ENCODE peak calls at places on chromosomes 3 and 15, in four cellular contexts. I, O, X and B are unnamed samples.

GRCh38 chr15:58189148-58189811 is 51.1 kb downstream of the AQP9 start:
- DNase-seq in I (no peak), O (no peak), X (no peak), B (no peak)

GRCh38 chr3:143367171-143367570 is 247.6 kb downstream of the CHST2 start:
- DNase-seq in I (no peak), O (no peak), X (peak; percentile 32), B (no peak)

GRCh38 chr15:89368566-89369223 is 34.1 kb upstream of the POLG start:
- DNase-seq in I (no peak), O (no peak), X (no peak), B (no peak)

GRCh38 chr15:57376695-57377477 is 581 bp downstream of the CGNL1 start:
- DNase-seq in I (no peak), O (peak; percentile 58), X (no peak), B (no peak)

GRCh38 chr15:43390723-43391122 is 19.8 kb downstream of the TUBGCP4 start:
- DNase-seq in I (no peak), O (no peak), X (peak; percentile 69), B (no peak)

GRCh38 chr15:57319919-57320542 is 56.3 kb upstream of the CGNL1 start:
- DNase-seq in I (no peak), O (no peak), X (no peak), B (no peak)

GRCh38 chr3:155743616-155744015 is 1.3 kb downstream of the PLCH1 start:
- DNase-seq in I (no peak), O (no peak), X (no peak), B (no peak)

GRCh38 chr3:80750637-80751036 is 982.8 kb upstream of the ROBO1 start:
- DNase-seq in I (no peak), O (no peak), X (no peak), B (no peak)

GRCh38 chr3:44506961-44507360 is 29.5 kb upstream of the ZNF445 start:
- DNase-seq in I (no peak), O (no peak), X (no peak), B (no peak)

GRCh38 chr3:150230037-150230436 is 178.1 kb upstream of the TSC22D2 start:
- DNase-seq in I (no peak), O (no peak), X (no peak), B (no peak)

GRCh38 chr15:76905855-76906254 is 715 bp upstream of the SCAPER start:
- DNase-seq in I (no peak), O (no peak), X (peak; percentile 7), B (no peak)

GRCh38 chr3:73086071-73086494 is 24.6 kb downstream of the EBLN2 start:
- DNase-seq in I (no peak), O (no peak), X (peak; percentile 47), B (peak; percentile 22)

GRCh38 chr15:55739641-55740040 is 3.3 kb downstream of the PRTG start:
- DNase-seq in I (no peak), O (no peak), X (no peak), B (no peak)

GRCh38 chr15:60704129-60704528 is 225.2 kb upstream of the ICE2 start:
- DNase-seq in I (no peak), O (no peak), X (no peak), B (no peak)

GRCh38 chr3:123046262-123046873 is 18.8 kb upstream of the SEMA5B start:
- DNase-seq in I (peak; percentile 19), O (no peak), X (no peak), B (no peak)

GRCh38 chr3:185070491-185071335 is 82.1 kb downstream of the C3orf70 start:
- DNase-seq in I (no peak), O (no peak), X (peak; percentile 12), B (no peak)

GRCh38 chr3:71640549-71640948 is 57.0 kb upstream of the FOXP1 start:
- DNase-seq in I (no peak), O (no peak), X (no peak), B (no peak)

GRCh38 chr15:100712226-100712625 is 109.8 kb downstream of the ASB7 start:
- DNase-seq in I (no peak), O (peak; percentile 75), X (peak; percentile 82), B (no peak)

GRCh38 chr15:79310612-79310984 is 314 bp upstream of the TMED3 start:
- DNase-seq in I (no peak), O (no peak), X (peak; percentile 14), B (no peak)

GRCh38 chr3:12620305-12620704 is 43.6 kb downstream of the RAF1 start:
- DNase-seq in I (no peak), O (no peak), X (no peak), B (no peak)

GRCh38 chr3:129593595-129594339 is 12.7 kb downstream of the PLXND1 start:
- DNase-seq in I (no peak), O (no peak), X (no peak), B (no peak)

GRCh38 chr3:129592362-129593150 is 13.9 kb downstream of the PLXND1 start:
- DNase-seq in I (no peak), O (peak; percentile 90), X (peak; percentile 58), B (no peak)

GRCh38 chr3:129591932-129592331 is 14.5 kb downstream of the PLXND1 start:
- DNase-seq in I (no peak), O (no peak), X (no peak), B (no peak)

GRCh38 chr3:129594907-129595390 is 11.5 kb downstream of the PLXND1 start:
- DNase-seq in I (no peak), O (no peak), X (no peak), B (no peak)

GRCh38 chr3:129593230-129593594 is 13.3 kb downstream of the PLXND1 start:
- DNase-seq in I (no peak), O (no peak), X (no peak), B (no peak)
- TF ChIP-seq CTCF in I (no peak), O (no peak), X (no peak), B (peak; percentile 4)

DNA sequence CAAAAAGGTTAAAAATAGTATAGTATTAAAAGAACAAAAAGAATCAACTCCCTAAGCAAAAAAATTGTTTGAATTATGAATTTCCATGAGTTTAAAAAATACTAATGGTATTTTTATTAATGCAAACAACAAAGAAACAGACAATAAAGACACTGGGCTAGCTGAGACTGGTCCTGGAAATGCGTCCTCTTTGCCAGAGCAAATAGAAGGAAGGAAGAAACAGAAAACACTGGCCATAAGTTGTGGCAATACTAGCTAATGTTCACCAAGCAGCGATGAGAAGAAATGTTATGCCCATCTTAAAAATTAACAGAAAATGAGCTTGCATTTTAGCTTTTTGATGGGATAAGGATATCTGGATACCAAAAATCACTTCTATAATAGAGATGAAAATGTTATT is 88.6 kb downstream of the TBL1XR1 start:
- DNase-seq in I (no peak), O (no peak), X (no peak), B (no peak)
- H3K4me3 ChIP-seq in I (no peak overlapping the region), O (no peak overlapping the region), X (no peak overlapping the region), B (no peak overlapping the region)

DNA sequence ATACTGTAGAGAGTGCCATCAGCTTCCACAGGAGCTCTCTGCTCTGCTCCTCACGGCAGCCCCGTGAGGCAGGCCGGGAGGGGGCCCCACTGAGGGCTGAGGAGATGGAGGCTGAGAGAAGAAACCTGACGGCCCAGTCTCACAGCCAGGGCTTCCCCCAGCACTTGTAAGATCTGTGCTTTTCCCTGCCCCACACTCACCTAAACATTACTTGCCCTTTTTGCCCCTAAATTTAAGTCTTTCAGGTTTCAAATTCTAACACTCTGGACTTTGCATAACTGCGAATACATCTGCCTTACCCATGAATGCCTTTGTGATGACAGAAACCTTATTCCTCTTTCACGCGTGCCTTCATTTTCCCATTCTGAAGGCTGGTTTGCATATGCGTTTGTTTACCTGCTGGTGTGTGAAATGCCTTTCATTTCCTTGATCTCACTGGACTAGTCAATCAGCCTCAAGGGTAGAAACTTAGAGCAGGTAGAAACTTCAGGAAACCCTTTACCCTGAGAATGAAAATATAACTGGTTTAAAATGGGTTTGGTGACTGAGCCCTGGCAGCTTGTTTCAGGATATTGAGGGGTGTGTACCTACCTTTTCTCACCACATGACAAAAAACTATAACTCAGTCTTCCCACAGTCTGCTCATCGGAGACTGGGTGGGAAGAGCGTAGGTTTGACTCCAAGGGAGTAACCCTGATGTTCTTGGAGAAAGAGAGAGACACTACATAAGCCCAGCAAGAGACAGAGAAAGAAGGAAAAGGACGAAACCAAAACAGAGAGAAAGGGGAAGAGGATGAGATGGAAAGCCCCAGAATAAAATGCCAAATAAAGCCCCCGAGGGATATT is 20.1 kb downstream of the SLC12A8 start:
- DNase-seq in I (no peak), O (no peak), X (no peak), B (no peak)
- TF ChIP-seq CTCF in I (peak; percentile 6), O (no peak), X (no peak), B (no peak)

GRCh38 chr3:46972396-46972795 is 4.1 kb downstream of the CCDC12 start:
- DNase-seq in I (no peak), O (no peak), X (no peak), B (no peak)
- H3K4me3 ChIP-seq in I (no peak overlapping the region), O (no peak overlapping the region), X (no peak overlapping the region), B (no peak overlapping the region)

GRCh38 chr3:14200276-14200675 is 21.7 kb downstream of the LSM3 start:
- DNase-seq in I (no peak), O (no peak), X (peak; percentile 18), B (no peak)

GRCh38 chr3:14202874-14203520 is 24.4 kb downstream of the LSM3 start:
- DNase-seq in I (no peak), O (no peak), X (no peak), B (no peak)

GRCh38 chr3:14201881-14202684 is 23.5 kb downstream of the LSM3 start:
- DNase-seq in I (no peak), O (no peak), X (no peak), B (no peak)

GRCh38 chr3:14199641-14200040 is 21.0 kb downstream of the LSM3 start:
- DNase-seq in I (no peak), O (no peak), X (no peak), B (no peak)

GRCh38 chr3:14200841-14201240 is 22.2 kb downstream of the LSM3 start:
- DNase-seq in I (no peak), O (no peak), X (peak; percentile 49), B (no peak)
- TF ChIP-seq CTCF in I (no peak), O (no peak), X (no peak), B (no peak)